ENCODE peak calls at places on chromosomes 13 and 19, in four cellular contexts. M is EL, G is heart left ventricle, E is fibroblast of pulmonary artery. D is an unnamed sample.

GRCh38 chr19:1102407-1103106 is 1.2 kb upstream of the GPX4 start:
- DNase-seq in M (peak; percentile 100), G (no peak), E (peak; percentile 99), D (peak; percentile 89)

GRCh38 chr13:37225414-37226047 is 120.1 kb upstream of the CSNK1A1L start:
- DNase-seq in M (peak; percentile 42), G (no peak), E (peak; percentile 56), D (no peak)

GRCh38 chr19:46369817-46370216 is 22.9 kb downstream of the PPP5C start:
- DNase-seq in M (no peak), G (no peak), E (no peak), D (no peak)

GRCh38 chr13:111177803-111178389 is 62.8 kb downstream of the ARHGEF7 start:
- DNase-seq in M (peak; percentile 67), G (no peak), E (peak; percentile 68), D (no peak)

GRCh38 chr13:20128459-20128927 is 32.4 kb downstream of the GJA3 start:
- DNase-seq in M (no peak), G (no peak), E (no peak), D (peak; percentile 57)

GRCh38 chr13:29937836-29938235 is 87.4 kb upstream of the UBL3 start:
- DNase-seq in M (no peak), G (no peak), E (no peak), D (no peak)

GRCh38 chr19:51122112-51122981 is 2.4 kb upstream of the SIGLEC9 start:
- DNase-seq in M (no peak), G (no peak), E (peak; percentile 59), D (no peak)

GRCh38 chr13:93270769-93271753 is 44.5 kb downstream of the GPC6 start:
- DNase-seq in M (peak; percentile 9), G (no peak), E (no peak), D (no peak)

GRCh38 chr13:74969419-74969818 is 512.5 kb downstream of the TBC1D4 start:
- DNase-seq in M (no peak), G (no peak), E (no peak), D (no peak)

GRCh38 chr13:110634558-110634957 is 19.2 kb downstream of the NAXD start:
- DNase-seq in M (peak; percentile 90), G (no peak), E (peak; percentile 43), D (no peak)

GRCh38 chr19:11130824-11131455 is 24.6 kb downstream of the SPC24 start:
- DNase-seq in M (peak; percentile 72), G (peak; percentile 83), E (peak; percentile 74), D (peak; percentile 85)

GRCh38 chr13:48126944-48127814 is 32.3 kb upstream of the MED4 start:
- DNase-seq in M (peak; percentile 68), G (peak; percentile 77), E (peak; percentile 87), D (peak; percentile 36)

GRCh38 chr19:13553880-13554400 is 47.7 kb upstream of the CACNA1A start:
- DNase-seq in M (no peak), G (no peak), E (no peak), D (no peak)

GRCh38 chr13:109700176-109700575 is 86.2 kb downstream of the IRS2 start:
- DNase-seq in M (peak; percentile 62), G (peak; percentile 86), E (peak; percentile 90), D (peak; percentile 40)

GRCh38 chr19:18848860-18849661 is 17.3 kb downstream of the UPF1 start:
- DNase-seq in M (peak; percentile 65), G (peak; percentile 85), E (peak; percentile 80), D (no peak)

GRCh38 chr19:40596608-40597328 is 4.4 kb upstream of the LTBP4 start:
- DNase-seq in M (peak; percentile 75), G (peak; percentile 73), E (peak; percentile 59), D (peak; percentile 72)

GRCh38 chr13:65453982-65454381 is 1776.2 kb downstream of the PCDH9 start:
- DNase-seq in M (no peak), G (no peak), E (no peak), D (no peak)

GRCh38 chr13:74907788-74908187 is 574.2 kb downstream of the TBC1D4 start:
- DNase-seq in M (no peak), G (no peak), E (peak; percentile 36), D (no peak)

GRCh38 chr13:31910633-31911032 is 120.9 kb upstream of the FRY start:
- DNase-seq in M (no peak), G (no peak), E (no peak), D (no peak)

GRCh38 chr13:75050419-75051066 is 431.4 kb downstream of the TBC1D4 start:
- DNase-seq in M (peak; percentile 58), G (no peak), E (peak; percentile 13), D (no peak)

GRCh38 chr13:111852701-111853100 is 214.2 kb upstream of the SOX1 start:
- DNase-seq in M (no peak), G (no peak), E (no peak), D (no peak)

GRCh38 chr13:75312884-75313520 is 169.0 kb downstream of the TBC1D4 start:
- DNase-seq in M (no peak), G (no peak), E (no peak), D (no peak)

D was measured in body of pancreas.